ENCODE peak calls at places on chromosomes 12 and 14, in eight cellular contexts. U is CD8-positive, alpha-beta T cell; W is Daoy; V is IMR-90; B is stimulated activated CD8-positive, alpha-beta memory T cell treated with anti-CD3 and anti-CD28 coated beads, Interleukin-15, amount 100 ng/mL, for 1 hour; P is anterior cingulate cortex; E is HEK293T; N is stimulated activated CD4-positive, alpha-beta T cell treated with anti-CD3 and anti-CD28 coated beads, Interleukin-15, amount 100 ng/mL, for 24 hours. A is an unnamed sample.

GRCh38 chr14:85607571-85608219 is 77.8 kb downstream of the FLRT2 start:
- DNase-seq in B (no peak), V (peak; percentile 97), P (no peak), W (peak; percentile 61), N (no peak), E (no peak), U (no peak), A (peak; percentile 84)

GRCh38 chr14:99181246-99181645 is 90.8 kb downstream of the BCL11B start:
- DNase-seq in U (no peak), E (no peak), P (no peak), V (no peak), B (no peak), W (no peak), N (no peak), A (no peak)

GRCh38 chr14:89960895-89961294 is 5.2 kb downstream of the TDP1 start:
- DNase-seq in W (no peak), P (no peak), N (no peak), B (no peak), E (no peak), U (no peak), V (no peak), A (no peak)

GRCh38 chr14:102510616-102511520 is 1.3 kb upstream of the ANKRD9 start:
- DNase-seq in B (no peak), N (peak; percentile 56), E (peak; percentile 56), V (no peak), P (no peak), W (peak; percentile 42), U (no peak), A (no peak)

GRCh38 chr14:103561381-103562134 is 899 bp downstream of the BAG5 start:
- DNase-seq in N (peak; percentile 66), V (peak; percentile 49), B (no peak), U (no peak), W (peak; percentile 64), P (no peak), E (peak; percentile 62), A (peak; percentile 31)

GRCh38 chr14:105710119-105711057 is 184.0 kb downstream of the TMEM121 start:
- DNase-seq in U (no peak), W (no peak), N (no peak), B (no peak), V (no peak), P (no peak), E (no peak), A (no peak)

GRCh38 chr14:44782775-44783238 is 178.9 kb downstream of the KLHL28 start:
- DNase-seq in B (no peak), N (no peak), W (peak; percentile 65), U (no peak), V (peak; percentile 80), E (no peak), P (no peak), A (peak; percentile 51)

GRCh38 chr14:94952097-94952496 is 182.2 kb upstream of the GSC start:
- DNase-seq in U (no peak), E (no peak), W (no peak), B (no peak), P (no peak), N (no peak), V (no peak), A (no peak)

GRCh38 chr12:51405801-51406207 is 14.6 kb upstream of the GALNT6 start:
- DNase-seq in E (no peak), B (no peak), U (no peak), N (no peak), P (no peak), V (no peak), W (no peak), A (no peak)

GRCh38 chr12:21526721-21527345 is 737 bp downstream of the SPX start:
- DNase-seq in N (no peak), W (no peak), E (no peak), P (no peak), V (no peak), B (no peak), U (no peak), A (peak; percentile 17)

GRCh38 chr14:55129086-55129427 is at the start of gene LGALS3:
- DNase-seq in U (no peak), E (peak; percentile 59), V (peak; percentile 51), B (no peak), W (peak; percentile 79), P (no peak), N (peak; percentile 59), A (peak; percentile 75)

GRCh38 chr14:64531567-64531966 is 9.0 kb upstream of the HSPA2 start:
- DNase-seq in N (no peak), U (no peak), E (no peak), V (no peak), P (no peak), B (no peak), W (no peak), A (no peak)

GRCh38 chr12:5694759-5695409 is 250.2 kb downstream of the ANO2 start:
- DNase-seq in N (no peak), P (no peak), B (no peak), U (no peak), W (no peak), V (peak; percentile 29), E (no peak), A (no peak)

GRCh38 chr14:26526132-26526531 is 71.7 kb downstream of the NOVA1 start:
- DNase-seq in E (no peak), B (no peak), U (no peak), P (no peak), V (peak; percentile 21), N (no peak), W (no peak), A (no peak)

GRCh38 chr14:104876251-104876699 is 11.2 kb downstream of the CEP170B start:
- DNase-seq in U (no peak), W (peak; percentile 63), V (peak; percentile 16), N (peak; percentile 30), P (no peak), B (peak; percentile 7), E (peak; percentile 95), A (peak; percentile 61)

GRCh38 chr14:103625361-103626095 is 3.5 kb upstream of the KLC1 start:
- DNase-seq in P (no peak), N (peak; percentile 21), W (peak; percentile 20), V (no peak), E (no peak), U (no peak), B (no peak), A (no peak)

GRCh38 chr12:5391638-5392037 is 40.3 kb upstream of the NTF3 start:
- DNase-seq in V (peak; percentile 21), E (no peak), B (no peak), N (no peak), U (no peak), W (peak; percentile 67), P (no peak), A (no peak)

GRCh38 chr14:60189923-60190840 is 25.0 kb upstream of the DHRS7 start:
- DNase-seq in N (no peak), P (peak; percentile 35), U (no peak), V (no peak), B (no peak), E (no peak), W (no peak), A (no peak)

GRCh38 chr12:120761581-120761980 is 36.0 kb downstream of the ACADS start:
- DNase-seq in V (peak; percentile 57), W (no peak), E (peak; percentile 44), P (no peak), N (no peak), B (no peak), U (no peak), A (no peak)

GRCh38 chr14:56759633-56760032 is 50.6 kb downstream of the OTX2 start:
- DNase-seq in P (no peak), B (no peak), V (no peak), U (no peak), W (no peak), E (no peak), N (no peak), A (no peak)

GRCh38 chr12:113092478-113093408 is 36.2 kb downstream of the DTX1 start:
- DNase-seq in V (no peak), U (no peak), N (peak; percentile 46), W (peak; percentile 33), P (no peak), E (peak; percentile 58), B (no peak), A (peak; percentile 16)

GRCh38 chr14:72366619-72367018 is 434.4 kb downstream of the RGS6 start:
- DNase-seq in P (no peak), W (no peak), B (no peak), V (no peak), N (no peak), U (no peak), E (no peak), A (peak; percentile 23)

GRCh38 chr12:94592080-94592479 is 58.3 kb downstream of the TMCC3 start:
- DNase-seq in N (no peak), B (no peak), U (no peak), W (no peak), P (no peak), E (no peak), V (no peak), A (peak; percentile 29)

GRCh38 chr14:56896231-56896630 is 86.0 kb upstream of the OTX2 start:
- DNase-seq in E (no peak), V (no peak), U (no peak), W (no peak), P (no peak), B (no peak), N (no peak), A (no peak)

GRCh38 chr12:76260390-76260748 is 87.8 kb downstream of the BBS10 start:
- DNase-seq in U (no peak), V (peak; percentile 55), P (no peak), W (peak; percentile 14), E (no peak), N (no peak), B (no peak), A (peak; percentile 62)

GRCh38 chr14:95953111-95953724 is 76.6 kb downstream of the TUNAR start:
- DNase-seq in N (no peak), P (no peak), E (no peak), V (no peak), B (no peak), U (no peak), W (no peak), A (peak; percentile 48)

GRCh38 chr14:32006267-32007110 is 70.6 kb upstream of the ARHGAP5 start:
- DNase-seq in N (no peak), V (peak; percentile 19), B (no peak), E (no peak), U (no peak), W (peak; percentile 72), P (peak; percentile 13), A (no peak)

GRCh38 chr12:1413930-1414329 is 180.5 kb downstream of the FBXL14 start:
- DNase-seq in P (no peak), N (no peak), V (no peak), B (no peak), E (no peak), U (no peak), W (no peak), A (no peak)

GRCh38 chr12:51672334-51672733 is 81.3 kb downstream of the SCN8A start:
- DNase-seq in U (no peak), P (no peak), B (no peak), W (no peak), V (peak; percentile 56), E (no peak), N (no peak), A (no peak)

GRCh38 chr12:123134265-123134664 is 16.6 kb downstream of the PITPNM2 start:
- DNase-seq in P (no peak), E (no peak), B (no peak), U (no peak), N (no peak), W (peak; percentile 53), V (no peak), A (no peak)

GRCh38 chr12:22527999-22528398 is 16.3 kb downstream of the C2CD5 start:
- DNase-seq in W (no peak), B (no peak), N (no peak), V (peak; percentile 80), P (no peak), E (no peak), U (no peak), A (no peak)

GRCh38 chr14:64743061-64743460 is 38.8 kb downstream of the PLEKHG3 start:
- DNase-seq in E (no peak), P (no peak), U (no peak), V (no peak), W (no peak), B (no peak), N (no peak), A (no peak)

GRCh38 chr12:113276306-113276705 is 55.0 kb downstream of the TPCN1 start:
- DNase-seq in N (no peak), W (no peak), E (no peak), U (no peak), V (peak; percentile 13), P (no peak), B (no peak), A (no peak)

GRCh38 chr12:7351177-7351576 is 47.3 kb downstream of the ACSM4 start:
- DNase-seq in W (peak; percentile 29), P (no peak), E (no peak), N (no peak), V (no peak), B (no peak), U (no peak), A (no peak)

A was measured in MCF 10A.